ENCODE peak calls at places on chromosome 9, in four cellular contexts. G is K562, Y is MM.1S, D is neural progenitor cell. I is an unnamed sample.

GRCh38 chr9:801399-802071 is 40.0 kb upstream of the DMRT1 start:
- DNase-seq in G (no peak), D (no peak), Y (no peak), I (peak)

GRCh38 chr9:96514108-96514824 is 64.3 kb downstream of the HABP4 start:
- DNase-seq in Y (no peak), D (no peak), G (no peak), I (no peak)

GRCh38 chr9:99083051-99083450 is 21.9 kb upstream of the TGFBR1 start:
- DNase-seq in G (no peak), D (no peak), Y (no peak), I (no peak)

GRCh38 chr9:137311971-137312851 is 10.1 kb upstream of the NRARP start:
- DNase-seq in G (peak), Y (no peak), D (no peak), I (no peak)

GRCh38 chr9:111566234-111566633 is 33.2 kb downstream of the PTGR1 start:
- DNase-seq in Y (no peak), D (no peak), G (no peak), I (peak)

GRCh38 chr9:104863180-104863883 is 64.6 kb downstream of the ABCA1 start:
- DNase-seq in Y (peak), G (peak), D (peak), I (peak)

GRCh38 chr9:89850633-89851325 is 246.0 kb downstream of the GADD45G start:
- DNase-seq in Y (no peak), D (no peak), G (no peak), I (no peak)

GRCh38 chr9:128136816-128137793 is 9.6 kb upstream of the PTGES2 start:
- DNase-seq in Y (no peak), G (peak), D (no peak), I (no peak)

GRCh38 chr9:28031521-28032177 is 458.4 kb upstream of the C9orf72 start:
- DNase-seq in G (no peak), D (peak), Y (no peak), I (no peak)

GRCh38 chr9:121121582-121122087 is 46.9 kb downstream of the CNTRL start:
- DNase-seq in G (peak), D (peak), Y (peak), I (peak)

GRCh38 chr9:28179893-28180292 is 606.6 kb upstream of the C9orf72 start:
- DNase-seq in Y (no peak), G (no peak), D (no peak), I (no peak)

GRCh38 chr9:127809562-127810377 is 7.1 kb downstream of the FPGS start:
- DNase-seq in G (peak), D (peak), Y (no peak), I (no peak)

GRCh38 chr9:80061940-80062339 is 490.2 kb downstream of the TLE4 start:
- DNase-seq in Y (no peak), D (peak), G (no peak), I (no peak)

GRCh38 chr9:128365525-128365924 is 5.6 kb upstream of the URM1 start:
- DNase-seq in D (no peak), Y (no peak), G (no peak), I (no peak)

GRCh38 chr9:37386988-37387387 is 35.5 kb upstream of the GRHPR start:
- DNase-seq in G (no peak), D (no peak), Y (no peak), I (no peak)

GRCh38 chr9:82549174-82549821 is 513.6 kb downstream of the RASEF start:
- DNase-seq in Y (no peak), D (no peak), G (no peak), I (no peak)

GRCh38 chr9:69981686-69982450 is 61.8 kb upstream of the MAMDC2 start:
- DNase-seq in Y (no peak), G (no peak), D (peak), I (peak)

GRCh38 chr9:90906316-90907055 is 104.9 kb downstream of the SYK start:
- DNase-seq in Y (no peak), G (no peak), D (no peak), I (no peak)

GRCh38 chr9:116237456-116237855 is 83.9 kb downstream of the PAPPA start:
- DNase-seq in G (no peak), Y (no peak), D (no peak), I (no peak)

GRCh38 chr9:90900130-90900529 is 98.5 kb downstream of the SYK start:
- DNase-seq in G (no peak), Y (no peak), D (peak), I (no peak)

GRCh38 chr9:35910613-35911488 is 1.6 kb downstream of the SPAAR start:
- DNase-seq in G (no peak), Y (peak), D (peak), I (peak)

GRCh38 chr9:85040806-85041575 is 371.5 kb downstream of the NTRK2 start:
- DNase-seq in Y (no peak), D (no peak), G (no peak), I (no peak)

GRCh38 chr9:83981126-83981871 is 694 bp downstream of the RMI1 start:
- DNase-seq in D (peak), G (peak), Y (peak), I (peak)

GRCh38 chr9:27365977-27366376 is 69.0 kb upstream of the EQTN start:
- DNase-seq in G (no peak), D (no peak), Y (peak), I (peak)

GRCh38 chr9:2621678-2622360 is at the start of gene VLDLR:
- DNase-seq in D (peak), G (peak), Y (peak), I (peak)

GRCh38 chr9:98908897-98909634 is 34.6 kb upstream of the COL15A1 start:
- DNase-seq in Y (no peak), G (no peak), D (no peak), I (no peak)

GRCh38 chr9:134325813-134326753 is at the start of gene RXRA:
- DNase-seq in Y (peak), D (peak), G (peak), I (peak)

GRCh38 chr9:121770415-121771273 is 119.2 kb downstream of the DAB2IP start:
- DNase-seq in Y (no peak), D (no peak), G (no peak), I (no peak)

GRCh38 chr9:95504053-95504963 is 12.5 kb downstream of the PTCH1 start:
- DNase-seq in D (peak), Y (peak), G (peak), I (peak)

GRCh38 chr9:136799079-136799853 is 3.1 kb downstream of the CCDC183 start:
- DNase-seq in Y (no peak), G (no peak), D (peak), I (no peak)

GRCh38 chr9:5499889-5500398 is 10.4 kb upstream of the PDCD1LG2 start:
- DNase-seq in D (no peak), G (peak), Y (no peak), I (peak)

GRCh38 chr9:124899845-124900244 is 37.9 kb downstream of the ARPC5L start:
- DNase-seq in D (no peak), G (peak), Y (no peak), I (no peak)
- TF ChIP-seq EZH2 in D (no peak), G (no peak), Y (no peak), I (no peak)

DNA sequence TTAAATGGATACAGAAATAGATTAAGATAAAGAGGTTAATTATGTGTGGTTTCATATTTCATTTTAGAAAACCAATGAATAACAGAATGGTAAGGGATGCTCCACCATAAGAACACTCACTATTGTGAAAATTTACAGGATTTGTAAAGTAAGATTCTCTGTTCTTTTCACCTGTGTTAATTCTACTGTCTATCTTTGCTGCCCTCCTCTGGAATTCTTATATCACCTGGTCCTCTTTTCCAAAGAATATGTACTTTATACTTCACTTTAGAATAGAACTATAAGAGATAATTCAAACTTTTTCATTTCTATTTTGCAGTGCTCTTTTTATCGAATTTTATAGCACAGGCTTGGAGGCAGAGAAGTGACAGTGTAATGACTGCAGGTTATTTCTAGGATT is 213.4 kb downstream of the LURAP1L start:
- DNase-seq in D (no peak), Y (no peak), G (no peak), I (no peak)
- TF ChIP-seq CTCF in D (no peak), Y (peak), G (no peak), I (no peak)

GRCh38 chr9:6644346-6645152 is 980 bp downstream of the GLDC start:
- DNase-seq in D (peak), G (no peak), Y (peak), I (no peak)
- TF ChIP-seq EZH2 in D (no peak), G (no peak), Y (no peak), I (peak)

GRCh38 chr9:11149065-11149464 is 536.3 kb upstream of the PTPRD start:
- DNase-seq in Y (no peak), D (peak), G (no peak), I (no peak)
- TF ChIP-seq CTCF in Y (peak), D (peak), G (no peak), I (peak)

DNA sequence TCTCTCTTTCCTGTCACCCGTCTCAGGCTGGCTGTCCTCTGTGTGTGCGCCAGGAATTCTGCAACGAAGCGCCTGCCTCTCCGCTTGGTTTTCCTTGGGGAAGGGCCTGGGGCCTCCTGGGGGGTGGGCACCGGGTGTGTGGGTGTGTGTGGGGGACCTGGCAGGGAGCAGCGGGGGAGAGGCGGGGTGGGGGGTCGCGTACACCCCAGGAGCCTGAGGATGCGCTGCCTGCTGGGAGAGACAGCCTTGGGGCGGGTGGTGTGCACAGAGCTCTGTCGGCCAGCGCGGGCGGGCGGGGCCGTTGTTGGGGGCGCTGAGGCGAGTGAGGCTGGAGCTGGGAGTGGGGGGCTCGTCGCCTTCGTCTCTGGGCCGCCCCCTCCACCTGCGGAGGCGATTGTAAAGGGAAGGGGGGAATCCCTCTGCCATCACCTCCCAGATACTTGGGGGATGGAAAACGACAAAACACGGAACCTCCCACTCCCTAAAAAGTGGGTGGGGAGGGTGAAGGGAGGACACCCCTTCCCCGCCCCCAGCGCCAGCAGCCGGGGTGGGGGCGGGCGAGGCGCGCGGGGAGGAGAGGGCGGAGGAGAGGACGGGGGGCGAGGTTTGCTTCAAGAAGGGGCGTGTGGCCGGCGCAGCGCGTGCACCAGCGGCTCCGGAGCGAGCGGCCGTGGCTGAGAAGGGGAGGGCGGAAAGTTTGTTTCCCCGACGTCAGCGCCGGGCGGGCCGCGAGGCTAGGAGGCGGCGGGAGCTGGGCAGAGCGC is at the start of gene PRRX2:
- DNase-seq in Y (no peak), G (no peak), D (peak), I (peak)
- TF ChIP-seq EZH2 in Y (no peak), G (no peak), D (peak), I (no peak)

GRCh38 chr9:16128003-16128402 is 575.2 kb downstream of the CCDC171 start:
- DNase-seq in Y (no peak), D (no peak), G (no peak), I (no peak)
- TF ChIP-seq CTCF in Y (no peak), D (no peak), G (no peak), I (no peak)

GRCh38 chr9:38423939-38424843 is at the start of gene IGFBPL1:
- DNase-seq in D (peak), G (no peak), Y (peak), I (peak)
- TF ChIP-seq EZH2 in D (no peak), G (no peak), Y (no peak), I (peak)

DNA sequence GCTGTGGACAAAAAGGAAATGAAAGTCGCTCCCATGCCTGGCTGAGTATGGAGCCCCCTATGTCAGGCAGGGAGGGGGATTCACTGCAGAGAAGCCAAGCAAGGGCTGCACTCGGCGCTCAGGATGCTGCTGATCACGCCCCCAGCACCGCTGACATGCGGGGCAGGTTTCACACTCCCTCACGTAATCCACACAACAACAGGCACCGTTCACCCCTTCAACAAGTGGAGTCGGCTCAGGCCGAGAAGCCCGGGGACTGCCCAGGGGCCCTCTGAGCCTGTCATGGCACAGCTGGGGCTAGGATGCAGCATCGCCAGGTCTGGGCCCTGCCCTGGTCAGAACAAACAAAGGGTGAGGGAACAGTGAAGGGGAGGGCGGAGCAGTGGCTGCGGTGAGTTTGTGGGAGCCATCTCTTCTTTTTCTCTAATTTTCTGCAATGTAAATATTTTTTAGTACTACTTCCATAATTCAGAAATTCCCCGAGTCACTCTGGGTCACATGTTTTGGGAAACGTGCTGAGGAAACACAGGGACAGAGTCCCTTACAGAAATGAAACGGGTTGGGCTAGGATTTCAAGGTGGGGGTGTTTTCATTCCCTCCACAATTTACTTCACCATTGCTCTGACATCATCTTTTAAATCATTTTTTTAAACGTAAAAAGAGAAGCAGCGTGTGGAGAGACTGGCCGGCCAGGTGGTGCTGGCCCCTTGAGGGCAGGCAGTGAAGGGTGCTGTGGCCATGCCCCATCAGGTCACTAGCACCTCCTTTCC is 49.8 kb downstream of the PRRT1B start:
- DNase-seq in G (no peak), Y (no peak), D (no peak), I (no peak)
- TF ChIP-seq CTCF in G (no peak), Y (no peak), D (no peak), I (no peak)

GRCh38 chr9:124008855-124009834 is 2.4 kb upstream of the LHX2 start:
- DNase-seq in Y (no peak), D (peak), G (no peak), I (no peak)
- TF ChIP-seq EZH2 in Y (peak), D (peak), G (no peak), I (peak)

I was measured in A673.